ENCODE peak calls at places on chromosomes 3 and 15, in eight cellular contexts. S is A673, U is left ventricle myocardium inferior, B is left lung, V is cardiac fibroblast, Y is GM12865, C is fibroblast of the aortic adventitia, R is endothelial cell. H is an unnamed sample.

GRCh38 chr15:85805392-85805791 is 10.7 kb upstream of the KLHL25 start:
- DNase-seq in B (no peak), Y (no peak), U (no peak), C (no peak), V (no peak), R (no peak), S (no peak), H (no peak)

GRCh38 chr3:133941390-133941789 is 45.7 kb upstream of the RAB6B start:
- DNase-seq in U (no peak), S (no peak), Y (no peak), B (no peak), C (peak; percentile 52), R (no peak), V (peak; percentile 80), H (no peak)

GRCh38 chr15:64373360-64373759 is 7.9 kb downstream of the PCLAF start:
- DNase-seq in B (no peak), C (no peak), S (no peak), R (no peak), Y (no peak), V (no peak), U (no peak), H (no peak)

GRCh38 chr3:69239063-69239462 is 116.7 kb upstream of the LMOD3 start:
- DNase-seq in B (no peak), Y (no peak), U (no peak), V (no peak), R (peak; percentile 33), S (no peak), C (no peak), H (no peak)

GRCh38 chr3:64796597-64796996 is 108.8 kb upstream of the ADAMTS9 start:
- DNase-seq in R (no peak), Y (no peak), B (no peak), S (peak; percentile 27), U (no peak), V (no peak), C (no peak), H (no peak)

GRCh38 chr3:63960048-63960711 is 48.0 kb upstream of the SCAANT1 start:
- DNase-seq in C (peak; percentile 82), Y (no peak), U (no peak), V (peak; percentile 80), S (peak; percentile 63), B (no peak), R (no peak), H (no peak)

GRCh38 chr15:91779960-91780359 is 73.5 kb upstream of the SLCO3A1 start:
- DNase-seq in V (no peak), S (no peak), C (no peak), Y (no peak), R (no peak), U (no peak), B (no peak), H (no peak)

GRCh38 chr15:45399381-45400212 is 21.3 kb upstream of the GATM start:
- DNase-seq in B (no peak), R (no peak), S (peak; percentile 66), U (no peak), V (peak; percentile 76), Y (peak; percentile 62), C (peak; percentile 81), H (no peak)

GRCh38 chr3:189304465-189305341 is 132.9 kb downstream of the TPRG1 start:
- DNase-seq in V (peak; percentile 16), R (no peak), C (peak; percentile 57), S (peak; percentile 63), U (no peak), Y (peak; percentile 33), B (peak; percentile 63), H (no peak)

GRCh38 chr3:97699889-97700288 is 64.7 kb upstream of the ARL6 start:
- DNase-seq in S (no peak), C (no peak), R (no peak), V (no peak), Y (no peak), B (no peak), U (no peak), H (no peak)

GRCh38 chr15:96416934-96417759 is 86.6 kb downstream of the NR2F2 start:
- DNase-seq in U (no peak), V (peak; percentile 22), C (peak; percentile 14), S (peak; percentile 58), Y (no peak), R (peak; percentile 29), B (no peak), H (no peak)

GRCh38 chr3:64505419-64505818 is 182.4 kb downstream of the ADAMTS9 start:
- DNase-seq in S (peak; percentile 38), C (no peak), B (no peak), V (no peak), U (no peak), Y (peak; percentile 15), R (no peak), H (no peak)

GRCh38 chr3:38969321-38970235 is 82.2 kb downstream of the SCN11A start:
- DNase-seq in V (no peak), C (no peak), R (no peak), S (no peak), B (no peak), Y (no peak), U (no peak), H (no peak)

GRCh38 chr3:112333386-112334334 is 704 bp downstream of the CD200 start:
- DNase-seq in V (peak; percentile 76), C (peak; percentile 75), Y (no peak), U (peak; percentile 13), S (no peak), B (no peak), R (peak; percentile 20), H (no peak)

GRCh38 chr3:188264231-188265213 is 110.6 kb downstream of the LPP start:
- DNase-seq in R (no peak), B (no peak), C (peak; percentile 60), U (peak; percentile 42), Y (no peak), V (peak; percentile 56), S (no peak), H (no peak)

GRCh38 chr3:152026033-152026556 is 152.7 kb downstream of the SUCNR1 start:
- DNase-seq in S (peak; percentile 52), Y (peak; percentile 23), B (no peak), C (peak; percentile 87), V (peak; percentile 87), R (no peak), U (no peak), H (no peak)

GRCh38 chr3:100765437-100765975 is 56.2 kb downstream of the TFG start:
- DNase-seq in S (no peak), C (no peak), R (no peak), V (no peak), U (no peak), Y (no peak), B (no peak), H (no peak)

GRCh38 chr3:100761951-100762350 is 52.7 kb downstream of the TFG start:
- DNase-seq in C (no peak), B (no peak), R (no peak), S (no peak), U (no peak), V (no peak), Y (no peak), H (no peak)

GRCh38 chr3:100760377-100760776 is 51.1 kb downstream of the TFG start:
- DNase-seq in S (no peak), U (no peak), R (no peak), C (no peak), B (no peak), V (no peak), Y (no peak), H (no peak)

GRCh38 chr3:100759162-100759561 is 49.9 kb downstream of the TFG start:
- DNase-seq in B (no peak), R (no peak), C (peak; percentile 43), V (no peak), S (no peak), Y (no peak), U (no peak), H (no peak)

GRCh38 chr3:100761211-100761921 is 52.1 kb downstream of the TFG start:
- DNase-seq in C (no peak), S (no peak), V (no peak), R (no peak), Y (peak; percentile 49), B (no peak), U (no peak), H (no peak)
- TF ChIP-seq CTCF in C (peak; percentile 19), S (peak; percentile 25), V (peak; percentile 34), R (no peak), Y (peak; percentile 43), B (no peak), U (peak; percentile 27), H (no peak)

GRCh38 chr3:165622356-165622755 is 214.9 kb downstream of the BCHE start:
- DNase-seq in C (no peak), B (no peak), U (no peak), R (no peak), V (no peak), S (no peak), Y (no peak), H (no peak)

GRCh38 chr3:165619077-165619476 is 218.1 kb downstream of the BCHE start:
- DNase-seq in V (no peak), R (no peak), B (no peak), S (no peak), C (no peak), U (no peak), Y (no peak), H (no peak)

DNA sequence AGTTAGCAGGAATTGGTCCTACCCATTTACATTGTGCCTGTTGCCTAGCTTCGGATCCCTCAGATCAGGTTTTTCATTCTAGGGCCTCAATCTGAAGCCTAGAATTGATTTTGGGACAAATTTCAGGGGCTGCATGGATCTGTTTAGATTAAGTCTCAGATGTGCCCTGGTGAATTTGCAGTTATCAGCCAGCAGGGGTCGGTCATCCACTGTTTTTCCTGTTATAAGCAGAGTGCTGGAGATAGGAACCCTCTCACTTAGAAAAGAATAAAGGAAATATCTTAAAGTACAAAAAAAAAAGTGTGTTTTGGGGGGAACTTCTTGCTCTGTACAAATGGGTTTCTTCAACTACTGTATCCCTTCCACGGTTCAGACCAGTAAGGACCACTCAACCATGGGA is 212.5 kb downstream of the BCHE start:
- DNase-seq in C (peak; percentile 31), B (no peak), Y (peak; percentile 23), R (no peak), U (no peak), V (peak; percentile 10), S (peak; percentile 13), H (no peak)
- TF ChIP-seq CTCF in C (peak; percentile 56), B (no peak), Y (peak; percentile 44), R (no peak), U (no peak), V (peak; percentile 69), S (peak; percentile 45), H (no peak)

DNA sequence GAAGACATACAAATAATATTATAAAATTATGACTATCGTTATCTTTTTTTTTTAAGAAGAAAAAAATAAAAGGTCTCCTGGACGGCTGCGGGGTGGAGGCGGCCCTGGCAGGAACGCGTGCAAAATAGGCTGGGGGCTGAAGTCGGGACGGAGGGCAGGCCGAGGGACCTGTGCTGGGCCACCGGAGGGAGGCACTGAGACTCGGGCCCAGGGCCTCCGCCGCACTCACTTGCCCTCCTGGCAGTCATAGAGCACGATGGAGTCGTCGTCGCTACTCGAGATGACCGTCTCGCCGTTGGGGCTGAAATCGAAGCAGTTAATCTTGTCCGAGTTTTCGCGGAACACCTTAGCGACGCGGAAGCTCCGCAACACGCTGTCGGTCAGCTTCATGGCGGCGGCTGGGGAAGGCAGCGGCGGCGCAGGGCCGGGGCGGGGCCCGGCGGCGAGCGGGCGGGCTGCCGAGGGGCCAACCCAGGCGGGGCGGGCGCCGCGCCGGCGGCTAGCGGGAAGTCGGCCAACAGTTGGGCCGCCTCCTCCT is 408 bp downstream of the WDR82 start:
- DNase-seq in B (no peak), R (peak; percentile 52), V (peak; percentile 50), C (peak; percentile 44), Y (peak; percentile 70), S (no peak), U (no peak), H (no peak)
- TF ChIP-seq CTCF in B (peak; percentile 27), R (no peak), V (peak; percentile 64), C (peak; percentile 50), Y (peak; percentile 25), S (no peak), U (peak; percentile 63), H (no peak)

GRCh38 chr15:31605467-31605931 is 278.9 kb downstream of the KLF13 start:
- DNase-seq in S (peak; percentile 15), U (no peak), R (peak; percentile 35), Y (no peak), B (no peak), C (peak; percentile 40), V (peak; percentile 13), H (no peak)
- TF ChIP-seq CTCF in S (peak; percentile 49), U (no peak), R (peak; percentile 22), Y (no peak), B (no peak), C (no peak), V (peak; percentile 2), H (no peak)